ENCODE peak calls at places on chromosomes 4 and X, in six cellular contexts. One of them, this sample, is unnamed. For H3K4me1, the result is how much of the 10 kb centered on the place peaks cover.

GRCh38 chr4:47032405-47033106 is 1.2 kb downstream of the GABRB1 start:
- DNase-seq in tibial artery: peak
- DNase-seq in Panc1: peak
- DNase-seq in psoas muscle: peak
- DNase-seq in right cardiac atrium: peak
- DNase-seq in mucosa of descending colon: peak
- DNase-seq in this sample: peak

GRCh38 chr4:10891866-10892265 is 207.3 kb upstream of the CLNK start:
- DNase-seq in psoas muscle: no peak
- DNase-seq in tibial artery: no peak
- DNase-seq in mucosa of descending colon: no peak
- DNase-seq in right cardiac atrium: no peak
- DNase-seq in Panc1: no peak
- DNase-seq in this sample: no peak

GRCh38 chr4:42282081-42282901 is 115.0 kb upstream of the SHISA3 start:
- DNase-seq in right cardiac atrium: no peak
- DNase-seq in tibial artery: peak
- DNase-seq in Panc1: no peak
- DNase-seq in mucosa of descending colon: no peak
- DNase-seq in psoas muscle: no peak
- DNase-seq in this sample: peak

GRCh38 chr4:110503588-110504435 is 27.9 kb downstream of the ENPEP start:
- DNase-seq in Panc1: no peak
- DNase-seq in psoas muscle: no peak
- DNase-seq in tibial artery: no peak
- DNase-seq in mucosa of descending colon: no peak
- DNase-seq in right cardiac atrium: peak
- DNase-seq in this sample: no peak

GRCh38 chr4:142100941-142101340 is 464.6 kb downstream of the IL15 start:
- DNase-seq in mucosa of descending colon: no peak
- DNase-seq in right cardiac atrium: no peak
- DNase-seq in tibial artery: no peak
- DNase-seq in psoas muscle: no peak
- DNase-seq in Panc1: no peak
- DNase-seq in this sample: no peak

GRCh38 chr4:82268050-82268825 is 105.6 kb downstream of the HNRNPD start:
- DNase-seq in right cardiac atrium: no peak
- DNase-seq in Panc1: peak
- DNase-seq in psoas muscle: peak
- DNase-seq in mucosa of descending colon: no peak
- DNase-seq in tibial artery: peak
- DNase-seq in this sample: peak

GRCh38 chr4:48296330-48296729 is 26.7 kb upstream of the TEC start:
- DNase-seq in right cardiac atrium: no peak
- DNase-seq in tibial artery: no peak
- DNase-seq in Panc1: no peak
- DNase-seq in mucosa of descending colon: no peak
- DNase-seq in psoas muscle: no peak
- DNase-seq in this sample: no peak

GRCh38 chr4:101229116-101229515 is 118.2 kb downstream of the PPP3CA start:
- DNase-seq in Panc1: no peak
- DNase-seq in psoas muscle: no peak
- DNase-seq in tibial artery: no peak
- DNase-seq in right cardiac atrium: no peak
- DNase-seq in mucosa of descending colon: no peak
- DNase-seq in this sample: no peak

GRCh38 chr4:185548587-185548986 is 13.3 kb upstream of the PDLIM3 start:
- DNase-seq in mucosa of descending colon: no peak
- DNase-seq in Panc1: no peak
- DNase-seq in tibial artery: no peak
- DNase-seq in psoas muscle: no peak
- DNase-seq in right cardiac atrium: no peak
- DNase-seq in this sample: no peak

GRCh38 chrX:16666541-16666940 is 16.6 kb downstream of the S100G start:
- DNase-seq in right cardiac atrium: no peak
- DNase-seq in mucosa of descending colon: no peak
- DNase-seq in tibial artery: no peak
- DNase-seq in Panc1: no peak
- DNase-seq in psoas muscle: no peak
- DNase-seq in this sample: no peak

GRCh38 chr4:13160906-13161305 is 323.2 kb downstream of the RAB28 start:
- DNase-seq in Panc1: no peak
- DNase-seq in psoas muscle: no peak
- DNase-seq in tibial artery: no peak
- DNase-seq in mucosa of descending colon: no peak
- DNase-seq in right cardiac atrium: no peak
- DNase-seq in this sample: no peak

GRCh38 chrX:69109706-69110635 is 55.3 kb downstream of the PJA1 start:
- DNase-seq in psoas muscle: no peak
- DNase-seq in tibial artery: no peak
- DNase-seq in Panc1: no peak
- DNase-seq in mucosa of descending colon: no peak
- DNase-seq in right cardiac atrium: no peak
- DNase-seq in this sample: peak

GRCh38 chr4:141180991-141181760 is 39.5 kb upstream of the ZNF330 start:
- DNase-seq in mucosa of descending colon: no peak
- DNase-seq in Panc1: no peak
- DNase-seq in tibial artery: no peak
- DNase-seq in right cardiac atrium: no peak
- DNase-seq in psoas muscle: no peak
- DNase-seq in this sample: no peak

GRCh38 chr4:189941005-189941450 is 356 bp downstream of the FRG1 start:
- DNase-seq in Panc1: no peak
- DNase-seq in right cardiac atrium: no peak
- DNase-seq in psoas muscle: no peak
- DNase-seq in tibial artery: no peak
- DNase-seq in mucosa of descending colon: no peak
- DNase-seq in this sample: no peak

GRCh38 chr4:8294775-8295174 is 25.2 kb downstream of the HTRA3 start:
- DNase-seq in psoas muscle: no peak
- DNase-seq in right cardiac atrium: no peak
- DNase-seq in Panc1: no peak
- DNase-seq in mucosa of descending colon: no peak
- DNase-seq in tibial artery: no peak
- DNase-seq in this sample: peak

GRCh38 chrX:123087326-123087725 is 96.8 kb upstream of the GRIA3 start:
- DNase-seq in tibial artery: no peak
- DNase-seq in right cardiac atrium: no peak
- DNase-seq in mucosa of descending colon: no peak
- DNase-seq in Panc1: no peak
- DNase-seq in psoas muscle: no peak
- DNase-seq in this sample: no peak

GRCh38 chr4:120052840-120053239 is 13.8 kb downstream of the MAD2L1 start:
- DNase-seq in tibial artery: peak
- DNase-seq in right cardiac atrium: peak
- DNase-seq in mucosa of descending colon: no peak
- DNase-seq in psoas muscle: peak
- DNase-seq in Panc1: no peak
- DNase-seq in this sample: no peak

GRCh38 chr4:171170671-171171070 is 642.5 kb upstream of the GALNTL6 start:
- DNase-seq in tibial artery: no peak
- DNase-seq in right cardiac atrium: no peak
- DNase-seq in Panc1: no peak
- DNase-seq in mucosa of descending colon: no peak
- DNase-seq in psoas muscle: no peak
- DNase-seq in this sample: no peak

GRCh38 chr4:39750216-39750615 is 52.3 kb downstream of the UBE2K start:
- DNase-seq in Panc1: no peak
- DNase-seq in tibial artery: no peak
- DNase-seq in mucosa of descending colon: no peak
- DNase-seq in psoas muscle: no peak
- DNase-seq in right cardiac atrium: no peak
- DNase-seq in this sample: no peak
- H3K4me1 ChIP-seq in Panc1: under half
- H3K4me1 ChIP-seq in tibial artery: under half
- H3K4me1 ChIP-seq in mucosa of descending colon: under half
- H3K4me1 ChIP-seq in psoas muscle: under half
- H3K4me1 ChIP-seq in right cardiac atrium: under half
- H3K4me1 ChIP-seq in this sample: under half

GRCh38 chr4:38166768-38167167 is 206.6 kb downstream of the PTTG2 start:
- DNase-seq in mucosa of descending colon: no peak
- DNase-seq in Panc1: no peak
- DNase-seq in psoas muscle: no peak
- DNase-seq in tibial artery: no peak
- DNase-seq in right cardiac atrium: no peak
- DNase-seq in this sample: no peak

GRCh38 chr4:38169524-38169923 is 209.3 kb downstream of the PTTG2 start:
- DNase-seq in psoas muscle: no peak
- DNase-seq in tibial artery: no peak
- DNase-seq in right cardiac atrium: no peak
- DNase-seq in mucosa of descending colon: no peak
- DNase-seq in Panc1: no peak
- DNase-seq in this sample: no peak

GRCh38 chr4:38170800-38171199 is 210.6 kb downstream of the PTTG2 start:
- DNase-seq in right cardiac atrium: no peak
- DNase-seq in Panc1: no peak
- DNase-seq in tibial artery: no peak
- DNase-seq in mucosa of descending colon: no peak
- DNase-seq in psoas muscle: no peak
- DNase-seq in this sample: no peak

GRCh38 chr4:38173935-38174334 is 213.7 kb downstream of the PTTG2 start:
- DNase-seq in psoas muscle: no peak
- DNase-seq in tibial artery: no peak
- DNase-seq in Panc1: no peak
- DNase-seq in right cardiac atrium: no peak
- DNase-seq in mucosa of descending colon: no peak
- DNase-seq in this sample: no peak

DNA sequence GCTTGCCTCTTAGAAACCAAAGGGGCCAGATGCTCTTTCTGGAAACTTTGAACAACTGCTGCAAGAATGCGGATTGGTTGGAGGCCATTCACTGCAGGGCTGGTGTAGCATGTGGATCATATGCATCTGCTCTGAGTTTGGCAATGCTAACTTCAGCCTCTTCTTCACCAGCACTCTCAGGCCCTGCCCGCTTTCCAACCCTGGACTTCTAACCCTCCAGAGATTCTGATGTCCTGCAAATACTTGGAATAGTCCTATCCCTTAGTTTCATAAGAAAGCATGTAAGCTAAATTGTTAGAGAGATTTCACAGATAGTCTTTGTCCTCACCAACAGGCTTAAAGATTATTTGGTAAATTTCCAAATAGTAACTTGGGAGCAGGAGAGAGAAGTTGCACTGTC is 210.2 kb downstream of the PTTG2 start:
- DNase-seq in mucosa of descending colon: no peak
- DNase-seq in Panc1: no peak
- DNase-seq in psoas muscle: no peak
- DNase-seq in right cardiac atrium: no peak
- DNase-seq in tibial artery: no peak
- DNase-seq in this sample: no peak
- H3K4me1 ChIP-seq in mucosa of descending colon: under half
- H3K4me1 ChIP-seq in Panc1: under half
- H3K4me1 ChIP-seq in psoas muscle: under half
- H3K4me1 ChIP-seq in right cardiac atrium: under half
- H3K4me1 ChIP-seq in tibial artery: under half
- H3K4me1 ChIP-seq in this sample: under half

GRCh38 chr4:7014815-7015214 is 28.4 kb upstream of the TADA2B start:
- DNase-seq in psoas muscle: no peak
- DNase-seq in Panc1: no peak
- DNase-seq in mucosa of descending colon: no peak
- DNase-seq in tibial artery: no peak
- DNase-seq in right cardiac atrium: no peak
- DNase-seq in this sample: no peak

GRCh38 chr4:7016086-7016485 is 27.1 kb upstream of the TADA2B start:
- DNase-seq in mucosa of descending colon: no peak
- DNase-seq in right cardiac atrium: no peak
- DNase-seq in psoas muscle: no peak
- DNase-seq in Panc1: no peak
- DNase-seq in tibial artery: no peak
- DNase-seq in this sample: no peak

GRCh38 chr4:7015383-7016035 is 27.7 kb upstream of the TADA2B start:
- DNase-seq in tibial artery: no peak
- DNase-seq in mucosa of descending colon: no peak
- DNase-seq in Panc1: no peak
- DNase-seq in psoas muscle: no peak
- DNase-seq in right cardiac atrium: no peak
- DNase-seq in this sample: no peak

GRCh38 chr4:7016512-7016911 is 26.7 kb upstream of the TADA2B start:
- DNase-seq in Panc1: no peak
- DNase-seq in mucosa of descending colon: no peak
- DNase-seq in tibial artery: no peak
- DNase-seq in psoas muscle: no peak
- DNase-seq in right cardiac atrium: no peak
- DNase-seq in this sample: no peak

GRCh38 chr4:7013171-7013570 is 30.0 kb upstream of the TADA2B start:
- DNase-seq in psoas muscle: no peak
- DNase-seq in right cardiac atrium: no peak
- DNase-seq in mucosa of descending colon: no peak
- DNase-seq in Panc1: no peak
- DNase-seq in tibial artery: no peak
- DNase-seq in this sample: no peak
- H3K4me1 ChIP-seq in psoas muscle: under half
- H3K4me1 ChIP-seq in right cardiac atrium: under half
- H3K4me1 ChIP-seq in mucosa of descending colon: under half
- H3K4me1 ChIP-seq in Panc1: under half
- H3K4me1 ChIP-seq in tibial artery: under half
- H3K4me1 ChIP-seq in this sample: under half

DNA sequence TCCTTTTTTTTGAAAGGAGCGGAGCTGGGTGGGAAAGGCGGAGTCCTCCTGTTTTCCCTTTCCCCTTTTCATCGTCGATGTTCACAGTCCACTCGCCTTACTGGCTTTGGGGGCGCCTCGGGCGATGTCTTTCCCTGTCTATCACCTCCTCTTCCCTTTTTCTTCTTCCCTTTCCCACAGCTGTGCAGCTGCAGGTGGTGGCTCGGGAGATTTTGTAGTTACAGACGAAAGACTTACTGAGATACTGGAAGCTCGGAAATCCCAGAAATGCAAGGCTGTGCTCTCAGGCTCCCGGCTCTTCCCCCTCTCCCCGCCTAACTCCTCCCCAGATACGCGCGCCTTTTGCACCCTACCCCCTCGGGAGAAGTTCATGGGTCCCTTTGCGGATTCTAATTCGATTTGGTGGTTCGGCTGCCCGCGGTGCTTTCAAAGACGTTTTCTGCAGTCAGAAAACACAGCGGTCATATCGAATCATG is 1.3 kb downstream of the SEPTIN11 start:
- DNase-seq in Panc1: no peak
- DNase-seq in tibial artery: peak
- DNase-seq in mucosa of descending colon: peak
- DNase-seq in right cardiac atrium: no peak
- DNase-seq in psoas muscle: no peak
- DNase-seq in this sample: no peak
- H3K4me1 ChIP-seq in Panc1: under half
- H3K4me1 ChIP-seq in tibial artery: under half
- H3K4me1 ChIP-seq in mucosa of descending colon: under half
- H3K4me1 ChIP-seq in right cardiac atrium: under half
- H3K4me1 ChIP-seq in psoas muscle: under half
- H3K4me1 ChIP-seq in this sample: under half

GRCh38 chr4:57231781-57232180 is 121.6 kb upstream of the IGFBP7 start:
- DNase-seq in right cardiac atrium: no peak
- DNase-seq in tibial artery: no peak
- DNase-seq in psoas muscle: no peak
- DNase-seq in mucosa of descending colon: no peak
- DNase-seq in Panc1: no peak
- DNase-seq in this sample: no peak

GRCh38 chr4:57234252-57234775 is 124.1 kb upstream of the IGFBP7 start:
- DNase-seq in right cardiac atrium: no peak
- DNase-seq in mucosa of descending colon: no peak
- DNase-seq in psoas muscle: no peak
- DNase-seq in Panc1: no peak
- DNase-seq in tibial artery: no peak
- DNase-seq in this sample: no peak

GRCh38 chr4:57233391-57233790 is 123.2 kb upstream of the IGFBP7 start:
- DNase-seq in tibial artery: no peak
- DNase-seq in mucosa of descending colon: no peak
- DNase-seq in psoas muscle: no peak
- DNase-seq in Panc1: no peak
- DNase-seq in right cardiac atrium: no peak
- DNase-seq in this sample: no peak
- H3K4me1 ChIP-seq in tibial artery: under half
- H3K4me1 ChIP-seq in mucosa of descending colon: under half
- H3K4me1 ChIP-seq in psoas muscle: under half
- H3K4me1 ChIP-seq in Panc1: under half
- H3K4me1 ChIP-seq in right cardiac atrium: under half
- H3K4me1 ChIP-seq in this sample: under half